ENCODE peak calls at places on chromosomes 1 and 21, in five cellular contexts. M, N, Z, C and P are unnamed samples.

GRCh38 chr1:36115931-36116330 is 9.1 kb downstream of the COL8A2 start:
- ATAC-seq in M (no peak), N (no peak), C (peak), Z (no peak), P (peak)

GRCh38 chr1:248613742-248614141 is 16.2 kb upstream of the OR2T10 start:
- ATAC-seq in N (no peak), M (no peak), Z (no peak), C (no peak), P (no peak)

GRCh38 chr1:30732277-30732996 is 9.1 kb upstream of the MATN1 start:
- ATAC-seq in Z (no peak), C (peak), M (no peak), N (no peak), P (no peak)

GRCh38 chr1:42312576-42313212 is 22.3 kb downstream of the FOXJ3 start:
- ATAC-seq in N (no peak), M (no peak), Z (no peak), C (no peak), P (peak)

GRCh38 chr1:32159189-32159588 is 20.3 kb upstream of the TXLNA start:
- ATAC-seq in C (peak), Z (no peak), M (no peak), N (no peak), P (no peak)

GRCh38 chr1:143720087-143721023 is 251.4 kb downstream of the FAM72C start:
- ATAC-seq in C (no peak), N (no peak), Z (peak), M (peak), P (peak)

GRCh38 chr1:18109756-18110597 is 2.4 kb downstream of the IGSF21 start:
- ATAC-seq in N (peak), C (no peak), M (no peak), Z (peak), P (peak)

GRCh38 chr1:233127157-233127556 is 168.4 kb downstream of the PCNX2 start:
- ATAC-seq in M (no peak), Z (no peak), C (no peak), N (no peak), P (no peak)

GRCh38 chr1:116569776-116570357 is 959 bp downstream of the CD58 start:
- ATAC-seq in N (peak), Z (peak), C (peak), M (no peak), P (no peak)

DNA sequence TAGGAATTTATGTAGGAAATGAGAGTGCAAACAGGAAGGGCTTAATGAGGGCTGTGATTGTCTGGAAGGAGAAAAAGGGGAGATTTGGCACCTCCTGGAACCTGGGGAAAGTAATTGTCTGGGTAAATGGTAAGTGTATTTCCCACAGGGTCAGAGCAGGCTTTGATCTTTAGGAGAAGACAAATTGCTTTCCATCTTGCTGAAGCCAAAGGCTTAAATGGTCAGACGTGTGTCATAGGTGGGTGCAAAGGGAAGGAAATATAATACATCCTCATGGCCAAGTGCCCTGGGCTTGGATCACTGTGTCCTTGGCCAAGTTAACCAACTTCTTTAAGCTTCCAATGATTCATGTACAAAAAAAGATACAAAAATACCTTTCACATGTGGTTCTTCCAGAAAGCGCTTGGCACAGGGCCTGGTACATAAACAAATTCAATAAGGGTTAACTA is 1.3 kb upstream of the DUSP23 start:
- ATAC-seq in Z (no peak), N (no peak), C (no peak), M (no peak), P (no peak)
- TF ChIP-seq EP300 in Z (no peak), N (no peak), C (no peak), M (peak), P (no peak)

GRCh38 chr1:11784993-11785769 is 20.6 kb downstream of the MTHFR start:
- ATAC-seq in C (peak), N (peak), M (peak), Z (peak), P (peak)
- TF ChIP-seq POLR2AphosphoS5 in C (no peak), N (no peak), M (peak), Z (no peak), P (peak)

GRCh38 chr21:45357436-45358260 is 47.3 kb upstream of the COL18A1 start:
- ATAC-seq in M (no peak), N (peak), C (no peak), Z (no peak), P (peak)
- TF ChIP-seq CTCF in M (no peak), N (no peak), C (no peak), Z (peak), P (no peak)

DNA sequence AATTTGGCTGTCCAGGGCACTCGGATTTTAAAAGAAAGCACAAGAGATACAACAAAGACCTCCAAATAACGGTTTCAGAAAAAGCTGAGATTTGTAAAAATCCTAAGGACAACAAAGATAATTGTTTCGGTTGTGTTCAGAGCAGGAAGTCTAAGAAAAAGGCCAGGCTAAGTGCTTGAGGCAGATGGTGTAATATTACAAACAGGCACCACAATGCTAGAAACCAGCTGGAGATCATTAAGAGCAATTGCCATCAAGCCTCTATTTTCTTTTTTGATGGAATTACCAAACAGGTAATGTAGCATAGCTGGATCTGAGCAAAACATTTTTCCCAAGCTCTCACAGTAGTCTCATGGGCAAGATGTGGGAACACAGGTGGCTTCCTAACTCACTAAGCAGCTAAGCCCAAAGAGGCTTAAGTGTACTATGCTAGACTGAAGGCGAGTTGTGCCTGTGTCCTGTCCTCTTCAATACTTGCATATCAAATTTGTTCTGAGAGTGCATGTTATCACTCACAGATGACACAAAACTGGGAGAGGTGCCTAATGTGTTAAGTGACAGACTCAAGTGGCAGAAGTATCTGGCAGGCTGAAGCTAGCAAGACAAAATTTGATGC is 161.6 kb downstream of the GLUL start:
- ATAC-seq in C (no peak), N (no peak), M (no peak), Z (peak), P (no peak)
- TF ChIP-seq EP300 in C (no peak), N (no peak), M (no peak), Z (no peak), P (no peak)

GRCh38 chr1:203025721-203026665 is at the start of gene PPFIA4:
- ATAC-seq in M (peak), Z (peak), N (peak), C (peak), P (peak)
- TF ChIP-seq POLR2AphosphoS5 in M (peak), Z (peak), N (no peak), C (peak), P (peak)

GRCh38 chr1:202034149-202034682 is 23.8 kb downstream of the ELF3 start:
- ATAC-seq in Z (no peak), N (peak), M (no peak), C (no peak), P (no peak)

GRCh38 chr1:202038688-202039346 is 28.4 kb downstream of the ELF3 start:
- ATAC-seq in C (peak), Z (no peak), M (no peak), N (no peak), P (no peak)

GRCh38 chr1:202034683-202035462 is 24.5 kb downstream of the ELF3 start:
- ATAC-seq in Z (peak), C (peak), M (peak), N (peak), P (peak)

GRCh38 chr1:202036595-202037387 is 26.4 kb downstream of the ELF3 start:
- ATAC-seq in Z (no peak), N (no peak), C (no peak), M (no peak), P (no peak)

GRCh38 chr1:202037706-202038296 is 27.4 kb downstream of the ELF3 start:
- ATAC-seq in Z (no peak), M (no peak), N (no peak), C (no peak), P (no peak)
- TF ChIP-seq CTCF in Z (no peak), M (no peak), N (no peak), C (no peak), P (no peak)

GRCh38 chr1:91827094-91828006 is 58.6 kb downstream of the TGFBR3 start:
- ATAC-seq in M (peak), N (peak), Z (no peak), C (peak), P (peak)
- TF ChIP-seq EP300 in M (no peak), N (peak), Z (no peak), C (no peak), P (no peak)